ENCODE peak calls at places on chromosomes 2 and 18, in four cellular contexts. Z is NCI-H510A; M is stimulated activated CD4-positive, alpha-beta T cell treated with anti-CD3 and anti-CD28 coated beads, Interleukin-2, amount 100 ng/mL, for 24 hours; R is substantia nigra. U is an unnamed sample.

GRCh38 chr2:201139836-201140599 is 24.1 kb downstream of the CFLAR start:
- DNase-seq in M (no peak), Z (no peak), R (no peak), U (no peak)

GRCh38 chr2:2804528-2804927 is 473.5 kb upstream of the MYT1L start:
- DNase-seq in M (no peak), Z (no peak), R (no peak), U (no peak)

GRCh38 chr2:233433794-233434193 is 79.5 kb downstream of the DGKD start:
- DNase-seq in M (no peak), Z (no peak), R (no peak), U (no peak)

GRCh38 chr18:13471495-13471845 is 252.9 kb downstream of the LDLRAD4 start:
- DNase-seq in R (no peak), Z (no peak), M (no peak), U (no peak)

GRCh38 chr2:175630319-175631246 is 371.5 kb downstream of the LNPK start:
- DNase-seq in Z (peak), R (no peak), M (no peak), U (no peak)

GRCh38 chr18:41009926-41010325 is 945.1 kb upstream of the PIK3C3 start:
- DNase-seq in Z (no peak), M (no peak), R (no peak), U (no peak)

GRCh38 chr2:173808676-173809075 is 156.5 kb downstream of the SP3 start:
- DNase-seq in Z (no peak), R (no peak), M (no peak), U (no peak)

GRCh38 chr2:63767307-63767706 is 74.4 kb upstream of the UGP2 start:
- DNase-seq in R (no peak), M (no peak), Z (no peak), U (no peak)

GRCh38 chr2:238986491-238987351 is 138.8 kb downstream of the TWIST2 start:
- DNase-seq in Z (no peak), M (peak), R (no peak), U (no peak)

GRCh38 chr2:70767094-70767698 is 804 bp downstream of the ADD2 start:
- DNase-seq in Z (peak), R (no peak), M (no peak), U (no peak)

GRCh38 chr2:119249311-119249710 is 25.7 kb downstream of the STEAP3 start:
- DNase-seq in M (no peak), R (no peak), Z (no peak), U (no peak)

U was measured in nucleus accumbens.